ENCODE peak calls at places on chromosomes 11 and 22, in nine cellular contexts. Z is foreskin fibroblast, U is HS-5, O is AG09309, L is WERI-Rb-1, C is T follicular helper cell, Q is H54, B is A549, R is colonic mucosa. M is an unnamed sample.

GRCh38 chr22:28817919-28818859 is 17.8 kb upstream of the XBP1 start:
- DNase-seq in Z (no peak), U (no peak), O (no peak), L (no peak), C (no peak), Q (no peak), B (no peak), R (peak), M (no peak)

GRCh38 chr22:45553333-45554039 is 50.8 kb downstream of the FBLN1 start:
- DNase-seq in Z (peak), U (no peak), O (peak), L (peak), C (peak), Q (peak), B (peak), R (peak), M (peak)

GRCh38 chr11:22802861-22803260 is 26.7 kb downstream of the SVIP start:
- DNase-seq in Z (no peak), U (no peak), O (no peak), L (no peak), C (no peak), Q (no peak), B (no peak), R (no peak), M (no peak)

GRCh38 chr22:30876925-30877553 is 91.5 kb downstream of the MORC2 start:
- DNase-seq in Z (peak), U (no peak), O (no peak), L (no peak), C (no peak), Q (no peak), B (no peak), R (no peak), M (peak)

GRCh38 chr11:126135182-126136176 is 72.8 kb upstream of the CDON start:
- DNase-seq in Z (no peak), U (no peak), O (no peak), L (no peak), C (no peak), Q (no peak), B (no peak), R (no peak), M (no peak)

GRCh38 chr11:69573751-69574382 is 67.1 kb upstream of the CCND1 start:
- DNase-seq in Z (no peak), U (no peak), O (no peak), L (no peak), C (no peak), Q (no peak), B (no peak), R (no peak), M (no peak)

GRCh38 chr11:116364357-116364756 is 408.4 kb downstream of the BUD13 start:
- DNase-seq in Z (no peak), U (no peak), O (no peak), L (no peak), C (no peak), Q (no peak), B (no peak), R (no peak), M (no peak)

GRCh38 chr22:49724030-49724892 is 103.4 kb downstream of the BRD1 start:
- DNase-seq in Z (no peak), U (no peak), O (no peak), L (peak), C (peak), Q (no peak), B (no peak), R (no peak), M (no peak)

GRCh38 chr11:101470881-101471535 is 112.8 kb downstream of the TRPC6 start:
- DNase-seq in Z (peak), U (peak), O (no peak), L (no peak), C (no peak), Q (peak), B (peak), R (no peak), M (no peak)

GRCh38 chr22:23569716-23570115 is 10.4 kb downstream of the IGLL1 start:
- DNase-seq in Z (no peak), U (no peak), O (no peak), L (no peak), C (no peak), Q (no peak), B (no peak), R (no peak), M (no peak)

M was measured in mesothelial cell of epicardium.